ENCODE peak calls at places on chromosomes 1 and 21, in ten cellular contexts. Q is suprapubic skin, W is sigmoid colon, N is endothelial cell of umbilical vein, V is prostate gland, H is spleen, O is breast epithelium, Z is Panc1, M is stomach, S is HCT116. Y is an unnamed sample.

GRCh38 chr1:13808729-13809131 is 108.7 kb downstream of the PRDM2 start:
- DNase-seq in N (no peak), W (no peak), O (no peak), M (no peak), S (no peak), Q (no peak), V (no peak), Z (no peak), H (no peak), Y (no peak)

GRCh38 chr1:205396972-205397616 is 24.8 kb downstream of the LEMD1 start:
- DNase-seq in O (no peak), H (no peak), Z (peak; percentile 32), W (no peak), Q (no peak), S (peak; percentile 77), M (no peak), N (peak; percentile 35), V (no peak), Y (peak; percentile 56)

GRCh38 chr1:203777596-203777995 is 12.6 kb downstream of the LAX1 start:
- DNase-seq in N (peak; percentile 30), Q (no peak), S (no peak), H (no peak), Z (no peak), M (no peak), W (peak; percentile 10), V (no peak), O (no peak), Y (no peak)

GRCh38 chr1:26350343-26350700 is 3.6 kb downstream of the CRYBG2 start:
- DNase-seq in W (no peak), N (no peak), Q (no peak), S (no peak), V (no peak), M (no peak), H (no peak), Z (no peak), O (no peak), Y (no peak)

GRCh38 chr1:55051169-55051568 is 11.8 kb downstream of the PCSK9 start:
- DNase-seq in W (no peak), Z (no peak), Q (no peak), V (no peak), N (no peak), M (no peak), S (no peak), O (no peak), H (no peak), Y (no peak)

GRCh38 chr1:25695991-25696330 is 79.4 kb downstream of the MAN1C1 start:
- DNase-seq in Z (no peak), Q (no peak), M (no peak), N (peak; percentile 80), S (no peak), O (no peak), V (no peak), H (no peak), W (peak; percentile 71), Y (no peak)

GRCh38 chr1:77056525-77056924 is 162.7 kb downstream of the PIGK start:
- DNase-seq in O (no peak), Q (no peak), S (no peak), N (no peak), V (no peak), H (no peak), M (no peak), Z (no peak), W (no peak), Y (no peak)

GRCh38 chr1:236534164-236534651 is 10.4 kb downstream of the LGALS8 start:
- DNase-seq in M (no peak), V (no peak), S (no peak), H (no peak), N (peak; percentile 56), Q (no peak), W (no peak), O (no peak), Z (no peak), Y (no peak)

GRCh38 chr1:158112994-158113758 is 67.5 kb upstream of the CD1D start:
- DNase-seq in H (peak; percentile 85), N (peak; percentile 36), S (no peak), Q (no peak), M (no peak), O (no peak), V (no peak), Z (no peak), W (no peak), Y (no peak)

GRCh38 chr1:93448292-93448982 is 519 bp downstream of the FNBP1L start:
- DNase-seq in V (peak; percentile 45), N (peak; percentile 36), M (peak; percentile 56), O (peak; percentile 35), Z (no peak), W (peak; percentile 80), Q (no peak), H (peak; percentile 83), S (no peak), Y (no peak)
- TF ChIP-seq POLR2AphosphoS5 in V (no peak), N (no peak), M (no peak), O (no peak), Z (no peak), W (no peak), Q (no peak), H (no peak), S (no peak), Y (no peak)

GRCh38 chr1:172085372-172085771 is 244.1 kb downstream of the DNM3 start:
- DNase-seq in N (no peak), Q (no peak), Z (no peak), V (no peak), O (no peak), H (no peak), S (no peak), W (no peak), M (no peak), Y (no peak)
- H3K4me3 ChIP-seq in N (no peak overlapping the region), Q (no peak overlapping the region), Z (no peak overlapping the region), V (no peak overlapping the region), O (no peak overlapping the region), H (no peak overlapping the region), S (no peak overlapping the region), W (no peak overlapping the region), M (no peak overlapping the region), Y (no peak overlapping the region)

DNA sequence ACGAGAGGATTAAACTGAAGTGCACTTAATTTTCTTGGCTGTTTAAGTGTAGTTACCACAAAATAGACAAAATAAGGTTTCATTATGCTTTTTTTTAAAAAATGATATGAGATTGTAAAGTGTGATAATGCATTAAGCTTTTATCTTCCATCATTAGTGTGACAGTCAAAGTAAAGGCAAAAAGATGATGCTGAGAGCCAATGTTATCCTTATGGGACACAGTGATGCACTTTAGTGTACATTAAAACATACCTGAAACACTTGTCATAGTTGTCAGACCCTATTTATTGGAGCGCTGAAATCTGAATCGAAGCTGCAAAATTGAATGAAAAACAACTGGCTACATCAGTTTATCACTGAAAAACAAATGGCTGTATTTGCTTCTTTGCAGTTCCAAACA is 120.5 kb upstream of the TMPRSS15 start:
- DNase-seq in M (no peak), V (no peak), W (no peak), N (no peak), H (no peak), O (no peak), S (no peak), Q (no peak), Z (no peak), Y (no peak)
- H3K9me3 ChIP-seq in M (no peaks in the 10 kb centered on the region), V (no peaks in the 10 kb centered on the region), W (no peaks in the 10 kb centered on the region), N (no peaks in the 10 kb centered on the region), H (no peaks in the 10 kb centered on the region), O (no peaks in the 10 kb centered on the region), S (peaks cover 17% of the 10 kb centered on the region), Q (no peaks in the 10 kb centered on the region), Z (no peaks in the 10 kb centered on the region), Y (no peaks in the 10 kb centered on the region)

DNA sequence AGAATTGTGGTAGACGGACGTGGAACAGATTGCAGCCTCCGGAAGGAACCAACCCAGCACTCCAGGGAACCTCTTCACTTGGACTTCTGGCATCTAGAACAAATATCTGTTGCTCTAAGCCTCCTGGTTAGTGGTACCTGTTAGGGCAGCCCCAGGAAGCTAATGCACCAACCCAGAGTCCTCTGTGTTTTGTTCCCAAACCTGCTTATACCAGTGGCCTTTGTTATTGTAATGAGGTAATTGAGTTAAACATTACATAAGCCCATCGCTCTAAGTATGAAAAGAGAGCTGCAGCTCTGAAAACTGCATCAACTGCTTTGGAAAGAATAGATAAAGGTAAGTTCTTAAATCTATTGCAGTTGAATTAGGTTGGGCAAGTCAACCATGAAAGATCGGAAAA is 516.7 kb downstream of the NPHP4 start:
- DNase-seq in V (no peak), W (no peak), N (no peak), M (no peak), Q (no peak), O (no peak), Z (no peak), H (peak; percentile 2), S (no peak), Y (no peak)
- TF ChIP-seq POLR2AphosphoS5 in V (no peak), W (no peak), N (no peak), M (no peak), Q (no peak), O (no peak), Z (no peak), H (no peak), S (no peak), Y (no peak)

DNA sequence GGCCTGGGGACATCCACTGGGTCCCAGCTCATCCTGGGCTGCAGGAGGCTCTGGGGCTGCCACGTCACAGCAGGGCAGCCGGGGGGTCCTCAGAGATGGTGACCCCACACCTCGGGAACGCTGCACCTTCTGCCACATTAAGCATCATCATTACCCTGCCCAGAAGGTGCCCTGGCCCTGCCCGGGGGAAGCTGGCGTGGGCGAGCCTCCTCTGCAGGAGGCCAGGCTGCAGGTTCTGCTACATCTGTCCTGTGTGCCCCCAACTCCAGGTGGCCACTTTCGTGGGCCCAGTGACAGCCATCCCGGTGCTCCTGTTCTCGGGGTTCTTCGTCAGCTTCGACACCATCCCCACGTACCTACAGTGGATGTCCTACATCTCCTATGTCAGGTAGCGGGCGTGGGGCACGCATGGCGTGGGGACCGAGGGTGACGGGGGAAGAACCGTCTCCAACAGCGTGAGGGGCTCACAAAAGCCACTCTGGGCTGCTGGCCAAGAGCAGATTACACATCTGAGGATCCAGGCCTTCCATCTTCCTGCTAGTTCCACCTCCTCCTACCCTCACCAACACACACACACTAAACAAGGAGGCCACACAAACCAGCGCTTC is 20.8 kb downstream of the TFF3 start:
- DNase-seq in S (no peak), N (no peak), O (no peak), Z (no peak), W (no peak), Q (no peak), M (no peak), V (no peak), H (no peak), Y (no peak)
- H3K4me3 ChIP-seq in S (no peak overlapping the region), N (no peak overlapping the region), O (no peak overlapping the region), Z (no peak overlapping the region), W (no peak overlapping the region), Q (no peak overlapping the region), M (no peak overlapping the region), V (no peak overlapping the region), H (no peak overlapping the region), Y (no peak overlapping the region)

GRCh38 chr1:248098529-248098928 is 3.5 kb downstream of the OR2L13 start:
- DNase-seq in N (no peak), M (no peak), W (no peak), V (no peak), Q (no peak), S (no peak), O (no peak), Z (no peak), H (no peak), Y (no peak)
- H3K9me3 ChIP-seq in N (peaks cover 2% of the 10 kb centered on the region), M (no peaks in the 10 kb centered on the region), W (no peaks in the 10 kb centered on the region), V (no peaks in the 10 kb centered on the region), Q (peaks cover 5% of the 10 kb centered on the region), S (peaks cover 16% of the 10 kb centered on the region), O (no peaks in the 10 kb centered on the region), Z (no peaks in the 10 kb centered on the region), H (no peaks in the 10 kb centered on the region), Y (no peaks in the 10 kb centered on the region)

GRCh38 chr1:38991638-38992449 is 768 bp downstream of the AKIRIN1 start:
- DNase-seq in O (peak; percentile 29), M (peak; percentile 27), Q (no peak), H (peak; percentile 84), Z (no peak), N (peak; percentile 38), S (no peak), V (peak; percentile 17), W (peak; percentile 79), Y (no peak)
- TF ChIP-seq POLR2AphosphoS5 in O (no peak), M (no peak), Q (no peak), H (no peak), Z (no peak), N (no peak), S (no peak), V (peak; percentile 21), W (no peak), Y (no peak)

Y was measured in SK-N-MC.